ENCODE peak calls at places on chromosome 19, in four cellular contexts. One of them, this sample, is unnamed.

GRCh38 chr19:56750658-56751057 is 79.1 kb upstream of the ZNF835 start:
- DNase-seq in K562: no peak
- DNase-seq in HCT116: no peak
- DNase-seq in HepG2: peak; percentile 25
- DNase-seq in this sample: no peak

GRCh38 chr19:3250675-3251074 is 26.2 kb downstream of the CELF5 start:
- DNase-seq in HCT116: peak; percentile 42
- DNase-seq in K562: peak; percentile 71
- DNase-seq in HepG2: peak; percentile 13
- DNase-seq in this sample: no peak

GRCh38 chr19:6828306-6828697 is 55.8 kb downstream of the VAV1 start:
- DNase-seq in HCT116: peak; percentile 94
- DNase-seq in K562: peak; percentile 39
- DNase-seq in HepG2: no peak
- DNase-seq in this sample: no peak

GRCh38 chr19:18637644-18638630 is 1.1 kb downstream of the KLHL26 start:
- DNase-seq in K562: peak; percentile 37
- DNase-seq in HCT116: peak; percentile 32
- DNase-seq in HepG2: no peak
- DNase-seq in this sample: no peak

GRCh38 chr19:11361771-11362731 is 6.8 kb downstream of the PLPPR2 start:
- DNase-seq in HepG2: no peak
- DNase-seq in K562: peak; percentile 58
- DNase-seq in HCT116: no peak
- DNase-seq in this sample: no peak

GRCh38 chr19:40279120-40279551 is 6.0 kb downstream of the AKT2 start:
- DNase-seq in HepG2: no peak
- DNase-seq in HCT116: no peak
- DNase-seq in K562: no peak
- DNase-seq in this sample: no peak

GRCh38 chr19:49421039-49421877 is 2.0 kb downstream of the PTH2 start:
- DNase-seq in HCT116: no peak
- DNase-seq in HepG2: no peak
- DNase-seq in K562: peak; percentile 91
- DNase-seq in this sample: no peak

GRCh38 chr19:7927605-7928333 is 1.8 kb upstream of the CTXN1 start:
- DNase-seq in K562: no peak
- DNase-seq in HCT116: no peak
- DNase-seq in HepG2: no peak
- DNase-seq in this sample: no peak

GRCh38 chr19:51242881-51243280 is 8.0 kb upstream of the SIGLECL1 start:
- DNase-seq in K562: no peak
- DNase-seq in HCT116: no peak
- DNase-seq in HepG2: no peak
- DNase-seq in this sample: no peak

GRCh38 chr19:33436360-33437345 is 63.1 kb downstream of the CEBPG start:
- DNase-seq in K562: no peak
- DNase-seq in HCT116: no peak
- DNase-seq in HepG2: no peak
- DNase-seq in this sample: no peak

GRCh38 chr19:51799311-51799997 is 4.5 kb downstream of the FPR3 start:
- DNase-seq in HCT116: no peak
- DNase-seq in K562: peak; percentile 62
- DNase-seq in HepG2: peak; percentile 35
- DNase-seq in this sample: no peak

GRCh38 chr19:2446390-2446789 is 10.4 kb downstream of the LMNB2 start:
- DNase-seq in HepG2: no peak
- DNase-seq in K562: no peak
- DNase-seq in HCT116: no peak
- DNase-seq in this sample: no peak

GRCh38 chr19:38251564-38252051 is 4.6 kb downstream of the PPP1R14A start:
- DNase-seq in HCT116: no peak
- DNase-seq in K562: no peak
- DNase-seq in HepG2: no peak
- DNase-seq in this sample: no peak

GRCh38 chr19:54707932-54708331 is 16.3 kb upstream of the KIR3DL3 start:
- DNase-seq in K562: no peak
- DNase-seq in HCT116: no peak
- DNase-seq in HepG2: no peak
- DNase-seq in this sample: no peak

GRCh38 chr19:615619-616018 is 17.7 kb downstream of the POLRMT start:
- DNase-seq in HepG2: no peak
- DNase-seq in HCT116: no peak
- DNase-seq in K562: no peak
- DNase-seq in this sample: no peak

GRCh38 chr19:45607071-45608029 is 5.3 kb upstream of the GPR4 start:
- DNase-seq in HCT116: no peak
- DNase-seq in HepG2: peak; percentile 60
- DNase-seq in K562: peak; percentile 75
- DNase-seq in this sample: no peak
- H3K4me3 ChIP-seq in HCT116: peak overlapping the region; percentile 17
- H3K4me3 ChIP-seq in HepG2: peak overlapping the region; percentile 47
- H3K4me3 ChIP-seq in K562: no peak overlapping the region
- H3K4me3 ChIP-seq in this sample: no peak overlapping the region

GRCh38 chr19:19748249-19748938 is 15.5 kb upstream of the ZNF14 start:
- DNase-seq in K562: no peak
- DNase-seq in HCT116: no peak
- DNase-seq in HepG2: no peak
- DNase-seq in this sample: no peak

GRCh38 chr19:19747357-19748220 is 14.7 kb upstream of the ZNF14 start:
- DNase-seq in K562: no peak
- DNase-seq in HCT116: no peak
- DNase-seq in HepG2: no peak
- DNase-seq in this sample: no peak

GRCh38 chr19:19744641-19745040 is 11.7 kb upstream of the ZNF14 start:
- DNase-seq in HepG2: no peak
- DNase-seq in HCT116: no peak
- DNase-seq in K562: no peak
- DNase-seq in this sample: no peak

GRCh38 chr19:19745496-19746285 is 12.8 kb upstream of the ZNF14 start:
- DNase-seq in HCT116: no peak
- DNase-seq in HepG2: no peak
- DNase-seq in K562: no peak
- DNase-seq in this sample: no peak

DNA sequence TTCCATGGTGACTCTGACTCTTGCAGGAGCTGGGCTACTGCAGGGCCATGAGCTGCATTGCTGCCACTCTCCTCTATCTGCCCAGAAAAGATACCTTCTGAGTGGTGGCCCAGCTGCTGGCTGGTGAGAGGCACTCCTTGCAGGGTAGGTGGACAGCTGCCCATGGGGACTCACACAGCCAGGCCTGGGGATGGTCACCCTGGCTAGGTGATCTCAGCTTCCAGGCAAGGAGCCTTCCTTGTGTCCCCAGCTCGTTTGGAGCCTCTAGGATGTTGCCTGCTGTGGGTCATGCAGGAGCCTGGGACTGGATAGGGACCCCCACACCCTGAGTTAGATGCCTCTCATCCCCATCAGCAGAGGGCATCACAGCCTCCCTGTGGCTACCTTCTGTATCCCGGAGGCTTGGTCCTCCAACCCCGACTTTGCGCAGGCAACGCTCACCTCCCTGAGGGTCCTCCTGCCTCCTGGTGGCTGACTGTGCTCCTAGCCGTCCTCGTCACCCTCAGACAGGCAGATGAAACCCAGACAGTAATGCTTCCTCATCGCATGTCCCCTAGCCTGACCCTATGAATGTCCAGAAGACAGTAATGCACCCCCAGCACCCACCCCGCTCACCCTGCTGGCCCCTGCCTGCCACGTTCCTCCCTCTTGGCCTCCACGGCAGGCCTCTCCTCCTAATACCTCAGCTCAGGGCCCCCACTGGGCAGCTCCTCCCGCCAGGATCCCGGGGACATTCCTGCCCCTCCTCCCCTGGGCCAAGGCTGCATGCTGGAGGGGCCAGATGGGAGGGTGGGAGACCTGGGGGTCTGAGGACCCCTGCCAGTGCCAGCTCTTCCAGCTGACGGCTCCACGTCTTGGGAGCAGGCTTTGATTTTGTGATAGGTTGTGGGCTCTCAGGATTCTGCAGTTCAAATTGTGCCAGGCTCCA is 13.6 kb upstream of the ZNF14 start:
- DNase-seq in HCT116: no peak
- DNase-seq in HepG2: no peak
- DNase-seq in K562: no peak
- DNase-seq in this sample: no peak
- TF ChIP-seq TCF7L2 in HCT116: no peak
- TF ChIP-seq TCF7L2 in HepG2: no peak
- TF ChIP-seq TCF7L2 in K562: no peak
- TF ChIP-seq TCF7L2 in this sample: no peak

DNA sequence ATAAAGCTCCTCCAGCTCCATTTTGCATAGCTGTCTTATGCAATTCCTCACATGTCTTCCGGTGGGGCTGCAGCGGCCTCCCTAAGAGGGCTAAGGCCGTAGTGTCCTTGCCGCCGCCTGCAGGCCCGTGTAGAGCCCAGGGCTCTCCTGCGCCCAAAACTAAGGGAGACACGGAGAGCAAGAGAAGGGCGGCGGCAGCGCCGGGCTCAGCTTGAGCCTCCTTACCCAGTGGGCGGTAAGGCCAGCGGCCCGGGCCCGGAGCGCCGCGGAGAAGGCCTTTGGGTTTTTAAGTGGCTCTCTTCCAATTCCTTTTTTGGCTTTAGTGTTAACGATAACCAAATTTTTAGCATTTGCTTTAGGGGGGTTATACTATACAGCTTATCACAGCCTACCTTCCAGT is 30.1 kb downstream of the ZNF677 start:
- DNase-seq in HepG2: no peak
- DNase-seq in HCT116: no peak
- DNase-seq in K562: no peak
- DNase-seq in this sample: no peak
- H3K9me3 ChIP-seq in HepG2: peaks cover 74% of the 10 kb centered on the region
- H3K9me3 ChIP-seq in HCT116: peaks cover 10% of the 10 kb centered on the region
- H3K9me3 ChIP-seq in K562: peaks cover 2% of the 10 kb centered on the region
- H3K9me3 ChIP-seq in this sample: peaks cover 24% of the 10 kb centered on the region

DNA sequence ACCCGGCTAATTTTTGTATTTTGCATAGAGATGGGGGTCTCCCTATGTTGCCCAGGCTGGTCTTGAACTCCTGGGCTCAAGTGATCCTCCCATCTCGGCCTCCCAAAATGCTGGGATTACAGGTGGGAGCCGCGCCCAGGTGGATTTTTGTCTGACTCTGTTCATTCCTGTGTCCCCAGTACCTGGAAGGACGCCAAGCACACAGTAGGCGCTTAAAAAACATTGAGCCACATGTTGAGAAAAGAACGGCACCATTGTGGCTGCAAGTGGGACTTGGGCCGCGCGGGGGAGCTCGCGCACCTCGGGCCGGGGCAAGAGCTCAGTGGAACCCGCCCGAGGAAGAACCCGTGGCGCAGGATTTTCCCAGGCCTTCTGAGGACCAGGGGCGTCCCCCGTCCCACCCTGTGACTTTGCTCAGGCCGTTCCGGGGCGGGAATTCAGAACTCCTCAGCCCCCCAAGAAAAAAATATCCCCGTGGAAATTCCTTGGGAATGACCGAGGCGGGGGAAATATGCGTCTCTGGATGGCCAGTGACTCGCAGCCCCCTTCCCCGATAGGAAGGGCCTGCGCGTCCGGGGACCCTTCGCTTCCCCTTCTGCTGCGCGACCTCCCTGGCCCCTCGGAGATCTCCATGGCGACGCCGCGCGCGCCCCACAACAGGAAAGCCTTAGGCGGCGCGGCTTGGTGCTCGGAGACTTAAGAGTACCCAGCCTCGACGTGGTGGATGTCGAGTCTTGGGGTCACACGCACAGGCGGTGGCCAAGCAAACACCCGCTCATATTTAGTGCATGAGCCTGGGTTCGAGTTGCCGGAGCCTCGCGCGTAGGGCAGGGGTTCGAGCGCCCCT is 1.4 kb upstream of the ICAM1 start:
- DNase-seq in HepG2: peak; percentile 51
- DNase-seq in K562: peak; percentile 85
- DNase-seq in HCT116: peak; percentile 47
- DNase-seq in this sample: peak; percentile 33
- H3K4me3 ChIP-seq in HepG2: peak overlapping the region; percentile 30
- H3K4me3 ChIP-seq in K562: peak overlapping the region; percentile 48
- H3K4me3 ChIP-seq in HCT116: peak overlapping the region; percentile 28
- H3K4me3 ChIP-seq in this sample: peak overlapping the region; percentile 83

GRCh38 chr19:31113250-31113685 is 236.0 kb downstream of the TSHZ3 start:
- DNase-seq in HepG2: no peak
- DNase-seq in HCT116: no peak
- DNase-seq in K562: no peak
- DNase-seq in this sample: peak; percentile 61
- TF ChIP-seq TCF7L2 in HepG2: no peak
- TF ChIP-seq TCF7L2 in HCT116: no peak
- TF ChIP-seq TCF7L2 in K562: no peak
- TF ChIP-seq TCF7L2 in this sample: peak; percentile 58

DNA sequence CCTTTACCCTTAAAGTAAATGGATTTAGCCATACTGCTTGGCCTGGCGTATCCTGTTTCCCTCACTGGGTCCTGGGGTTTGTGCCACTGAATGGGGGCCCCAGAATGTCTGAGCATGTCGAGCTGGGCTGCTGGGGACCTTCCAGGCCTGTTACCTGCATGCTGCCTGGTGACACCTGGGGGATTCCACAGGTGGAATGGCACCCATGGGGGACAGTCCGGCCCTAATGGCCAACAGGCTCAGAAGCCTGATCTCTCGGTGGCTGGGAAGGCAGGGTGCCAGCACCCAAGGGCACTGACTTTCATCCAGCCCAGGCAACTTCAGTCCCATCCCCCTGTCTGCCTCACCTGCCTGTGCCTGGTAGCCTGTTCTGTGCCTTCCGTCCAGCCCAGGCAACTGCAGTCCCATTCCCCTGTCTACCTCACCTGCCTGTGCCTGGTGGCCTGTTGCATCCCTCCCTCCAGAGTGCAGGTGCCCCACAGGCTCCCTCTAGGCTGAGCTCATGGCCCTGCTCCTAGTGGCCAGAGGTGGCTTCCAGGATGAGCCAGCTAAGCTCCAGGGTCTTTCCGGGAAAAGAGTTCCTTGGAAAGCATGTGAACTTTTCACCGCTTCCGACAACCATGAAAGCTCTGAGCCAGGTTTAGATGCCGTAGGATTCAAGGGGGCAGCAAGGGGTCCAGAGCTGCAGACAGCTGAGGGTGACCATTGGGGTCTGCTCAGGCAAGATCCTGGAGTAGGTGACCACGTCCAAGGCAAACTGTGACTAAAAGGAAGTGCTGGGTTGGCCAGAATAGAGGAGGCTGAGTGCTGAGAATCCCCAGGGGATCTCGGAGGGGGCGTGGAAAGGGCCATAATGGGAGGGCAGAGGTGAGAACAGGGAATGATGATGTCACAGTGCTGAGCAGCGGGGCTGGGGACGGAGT is 30.3 kb upstream of the ZNF492 start:
- DNase-seq in K562: no peak
- DNase-seq in HCT116: no peak
- DNase-seq in HepG2: no peak
- DNase-seq in this sample: no peak
- H3K9me3 ChIP-seq in K562: peaks cover 1% of the 10 kb centered on the region
- H3K9me3 ChIP-seq in HCT116: peaks cover 2% of the 10 kb centered on the region
- H3K9me3 ChIP-seq in HepG2: peaks cover 96% of the 10 kb centered on the region
- H3K9me3 ChIP-seq in this sample: no peaks in the 10 kb centered on the region

DNA sequence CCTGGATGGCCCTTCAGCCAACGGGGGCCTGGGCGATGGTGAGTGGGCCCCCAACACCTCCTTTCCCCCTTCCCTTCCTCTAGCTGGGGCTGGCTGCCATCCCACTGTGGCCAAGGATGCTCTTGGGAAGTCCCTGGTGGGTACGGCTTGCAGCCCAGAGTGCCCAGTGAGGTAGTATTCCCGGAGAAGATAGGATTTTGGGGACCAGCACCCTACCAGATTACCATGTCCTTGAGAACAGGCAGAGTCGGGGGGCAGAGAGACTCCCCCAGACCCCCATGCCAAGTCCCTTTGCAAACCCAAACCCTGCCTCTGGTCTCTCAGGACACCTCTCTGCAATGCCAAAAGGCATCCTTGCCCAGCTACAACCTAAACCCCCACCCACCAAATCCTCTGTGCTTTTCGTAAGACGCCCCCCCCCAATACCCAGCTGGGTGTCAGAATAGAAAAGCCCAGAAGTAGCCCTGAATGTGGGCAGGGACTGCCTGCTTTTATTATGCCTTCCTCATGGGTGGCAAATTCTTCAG is 1.7 kb downstream of the HIF3A start:
- DNase-seq in K562: no peak
- DNase-seq in HepG2: no peak
- DNase-seq in HCT116: no peak
- DNase-seq in this sample: no peak
- H3K4me3 ChIP-seq in K562: no peak overlapping the region
- H3K4me3 ChIP-seq in HepG2: no peak overlapping the region
- H3K4me3 ChIP-seq in HCT116: peak overlapping the region; percentile 53
- H3K4me3 ChIP-seq in this sample: no peak overlapping the region

This sample was measured in Panc1.